ENCODE peak calls at places on chromosomes 11 and 22, in five cellular contexts. S is astrocyte of the spinal cord, X is brain microvascular endothelial cell, B is sigmoid colon, C is PC-9. D is an unnamed sample.

GRCh38 chr11:94305146-94305545 is 766 bp downstream of the IZUMO1R start:
- DNase-seq in S (no peak), X (no peak), B (no peak), C (no peak), D (no peak)

GRCh38 chr11:61654397-61654829 is 25.8 kb upstream of the DAGLA start:
- DNase-seq in S (no peak), X (no peak), B (peak), C (no peak), D (no peak)

GRCh38 chr22:45334068-45334467 is 24.3 kb downstream of the FAM118A start:
- DNase-seq in S (no peak), X (no peak), B (no peak), C (no peak), D (peak)

GRCh38 chr11:16280256-16280682 is 76.1 kb downstream of the SOX6 start:
- DNase-seq in S (no peak), X (no peak), B (peak), C (peak), D (no peak)

GRCh38 chr11:126918556-126918955 is 82.0 kb downstream of the KIRREL3 start:
- DNase-seq in S (no peak), X (no peak), B (no peak), C (no peak), D (no peak)

GRCh38 chr22:43777204-43777671 is 34.9 kb downstream of the EFCAB6 start:
- DNase-seq in S (peak), X (peak), B (no peak), C (peak), D (no peak)

GRCh38 chr11:8357891-8358566 is 94.4 kb upstream of the LMO1 start:
- DNase-seq in S (no peak), X (no peak), B (no peak), C (no peak), D (no peak)

GRCh38 chr11:67440229-67441081 is 2.8 kb downstream of the CORO1B start:
- DNase-seq in S (no peak), X (no peak), B (no peak), C (no peak), D (no peak)

GRCh38 chr22:27151407-27151806 is 494.0 kb downstream of the MIAT start:
- DNase-seq in S (no peak), X (no peak), B (no peak), C (no peak), D (no peak)

GRCh38 chr22:30968924-30969531 is at the start of gene TUG1:
- DNase-seq in S (peak), X (peak), B (peak), C (peak), D (peak)

GRCh38 chr11:35307221-35307621 is 112.1 kb downstream of the SLC1A2 start:
- DNase-seq in S (no peak), X (no peak), B (no peak), C (no peak), D (no peak)

GRCh38 chr11:59173964-59174663 is 2.2 kb downstream of the DTX4 start:
- DNase-seq in S (no peak), X (no peak), B (peak), C (peak), D (no peak)

GRCh38 chr22:40329021-40329456 is 17.3 kb upstream of the ADSL start:
- DNase-seq in S (no peak), X (no peak), B (no peak), C (no peak), D (no peak)

GRCh38 chr11:105811242-105811641 is 201.4 kb downstream of the GRIA4 start:
- DNase-seq in S (no peak), X (no peak), B (no peak), C (no peak), D (no peak)

GRCh38 chr11:126925321-126926093 is 75.1 kb downstream of the KIRREL3 start:
- DNase-seq in S (no peak), X (no peak), B (no peak), C (no peak), D (no peak)

GRCh38 chr11:94129505-94130335 is 1.1 kb downstream of the PANX1 start:
- DNase-seq in S (peak), X (no peak), B (no peak), C (no peak), D (no peak)

GRCh38 chr11:64998141-64998540 is 1.4 kb upstream of the BATF2 start:
- DNase-seq in S (no peak), X (no peak), B (no peak), C (peak), D (no peak)

GRCh38 chr11:67280791-67281551 is 8.1 kb upstream of the ANKRD13D start:
- DNase-seq in S (no peak), X (no peak), B (peak), C (no peak), D (no peak)

GRCh38 chr11:32215157-32215556 is 124.3 kb downstream of the RCN1 start:
- DNase-seq in S (no peak), X (no peak), B (no peak), C (no peak), D (no peak)
- TF ChIP-seq CTCF in S (no peak), X (no peak), B (no peak), C (no peak), D (no peak)

GRCh38 chr11:128496684-128497056 is 90.7 kb downstream of the ETS1 start:
- DNase-seq in S (no peak), X (no peak), B (no peak), C (peak), D (no peak)
- H3K4me3 ChIP-seq in S (no peak), X (no peak), B (no peak), C (peak), D (no peak)

DNA sequence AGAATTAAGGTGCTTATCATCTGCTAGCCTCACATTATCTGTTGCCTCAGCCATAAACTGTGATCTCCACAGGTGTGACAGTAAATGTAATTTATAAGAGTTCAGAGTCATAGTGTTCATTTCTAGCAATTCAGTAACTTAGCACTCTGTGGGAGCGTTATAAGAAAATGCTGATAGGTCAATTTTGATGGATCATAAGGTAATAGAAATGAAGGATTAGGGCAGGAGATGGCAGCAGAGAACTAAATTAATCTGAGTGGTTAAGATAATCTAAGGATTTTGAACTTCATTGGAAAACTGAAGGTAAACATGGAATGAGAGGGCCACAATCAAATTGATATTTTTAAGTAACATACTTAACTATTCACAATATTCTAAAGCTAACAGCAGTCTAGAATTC is 26.5 kb upstream of the SLC22A9 start:
- DNase-seq in S (no peak), X (no peak), B (no peak), C (no peak), D (no peak)
- TF ChIP-seq CTCF in S (no peak), X (no peak), B (no peak), C (no peak), D (peak)

DNA sequence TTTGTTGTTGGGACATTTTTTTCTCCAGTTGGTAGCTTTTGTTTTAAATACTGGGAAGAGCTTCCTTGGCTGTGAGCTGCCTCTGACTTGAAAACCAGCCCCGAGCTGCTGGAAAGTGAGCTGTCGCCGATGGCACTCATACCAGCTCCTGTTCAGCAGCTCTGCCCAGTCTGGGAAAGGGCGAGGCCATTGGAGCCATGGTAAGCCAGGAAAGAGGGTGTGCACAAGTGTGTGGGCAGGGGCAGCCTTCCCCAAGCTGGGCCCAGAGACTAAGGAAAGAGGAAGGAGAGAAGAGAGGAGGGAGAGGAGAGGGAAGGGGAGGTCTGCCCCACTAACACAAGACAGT is 3.2 kb upstream of the FLI1 start:
- DNase-seq in S (no peak), X (no peak), B (no peak), C (no peak), D (no peak)
- H3K4me3 ChIP-seq in S (no peak), X (no peak), B (peak), C (no peak), D (no peak)

GRCh38 chr22:38230108-38230825 is 28.5 kb downstream of the MAFF start:
- DNase-seq in S (no peak), X (no peak), B (no peak), C (no peak), D (peak)
- TF ChIP-seq CTCF in S (peak), X (peak), B (peak), C (peak), D (peak)

GRCh38 chr11:120952503-120953229 is 71.2 kb upstream of the TBCEL start:
- DNase-seq in S (peak), X (peak), B (peak), C (peak), D (peak)
- H3K4me3 ChIP-seq in S (no peak), X (no peak), B (no peak), C (peak), D (no peak)

GRCh38 chr11:115911656-115912055 is 407.4 kb upstream of the CADM1 start:
- DNase-seq in S (no peak), X (no peak), B (no peak), C (no peak), D (no peak)

GRCh38 chr11:115910379-115910778 is 406.2 kb upstream of the CADM1 start:
- DNase-seq in S (no peak), X (no peak), B (no peak), C (no peak), D (no peak)

GRCh38 chr11:115916596-115916995 is 412.4 kb upstream of the CADM1 start:
- DNase-seq in S (no peak), X (no peak), B (no peak), C (no peak), D (no peak)

GRCh38 chr11:115912484-115912945 is 408.3 kb upstream of the CADM1 start:
- DNase-seq in S (peak), X (no peak), B (no peak), C (no peak), D (no peak)
- TF ChIP-seq CTCF in S (peak), X (peak), B (no peak), C (no peak), D (peak)

D was measured in LNCaP clone FGC.